ENCODE peak calls at places on chromosomes 6 and 20, in nine cellular contexts. K, Q, U, I, S, D, G, V and B are unnamed samples.

GRCh38 chr20:46207031-46207549 is 89.0 kb downstream of the CD40 start:
- DNase-seq in I (no peak), U (peak; percentile 70), D (no peak), Q (no peak), V (no peak), S (no peak), G (no peak), K (no peak), B (no peak)

GRCh38 chr6:39426057-39426592 is 103.6 kb upstream of the KCNK16 start:
- DNase-seq in V (no peak), U (no peak), S (no peak), D (peak; percentile 33), G (peak; percentile 58), I (no peak), Q (no peak), K (no peak), B (peak; percentile 81)

GRCh38 chr6:40249935-40250334 is 315.7 kb upstream of the MOCS1 start:
- DNase-seq in I (no peak), G (no peak), D (no peak), S (no peak), Q (no peak), U (no peak), K (no peak), V (no peak), B (no peak)

GRCh38 chr6:15824851-15825250 is 162.0 kb upstream of the DTNBP1 start:
- DNase-seq in D (no peak), G (no peak), V (no peak), S (no peak), Q (no peak), U (no peak), K (peak; percentile 65), I (no peak), B (no peak)

GRCh38 chr6:31053873-31054272 is 43.6 kb downstream of the MUC22 start:
- DNase-seq in K (no peak), V (no peak), D (no peak), Q (no peak), G (no peak), S (no peak), I (no peak), U (no peak), B (no peak)

GRCh38 chr6:129592516-129593232 is 117.3 kb downstream of the ARHGAP18 start:
- DNase-seq in V (no peak), D (no peak), S (no peak), I (no peak), U (no peak), K (no peak), G (no peak), Q (no peak), B (peak; percentile 6)

GRCh38 chr20:10474606-10475184 is 39.6 kb downstream of the SLX4IP start:
- DNase-seq in K (no peak), S (no peak), V (no peak), G (no peak), U (no peak), D (no peak), Q (no peak), I (no peak), B (no peak)

GRCh38 chr6:39756582-39756981 is 31.4 kb upstream of the KIF6 start:
- DNase-seq in V (no peak), S (no peak), Q (no peak), D (no peak), K (peak; percentile 39), U (no peak), G (no peak), I (no peak), B (no peak)

GRCh38 chr6:355809-356208 is 35.7 kb upstream of the IRF4 start:
- DNase-seq in K (no peak), Q (no peak), V (no peak), S (no peak), U (no peak), I (no peak), D (no peak), G (no peak), B (no peak)

GRCh38 chr20:63740070-63740500 is 509 bp downstream of the SLC2A4RG start:
- DNase-seq in U (no peak), D (no peak), S (peak; percentile 52), Q (no peak), I (no peak), V (peak; percentile 69), G (no peak), K (no peak), B (peak; percentile 68)

GRCh38 chr6:37289931-37290330 is 32.0 kb upstream of the TMEM217 start:
- DNase-seq in G (no peak), Q (no peak), D (no peak), K (no peak), S (no peak), U (no peak), I (no peak), V (peak; percentile 65), B (no peak)

GRCh38 chr6:1606533-1607235 is 3.0 kb upstream of the FOXC1 start:
- DNase-seq in I (no peak), Q (no peak), D (no peak), U (no peak), S (no peak), V (no peak), G (no peak), K (peak; percentile 18), B (no peak)

GRCh38 chr6:111013144-111013905 is 31.5 kb downstream of the RPF2 start:
- DNase-seq in D (no peak), S (no peak), Q (no peak), I (no peak), K (no peak), U (no peak), V (no peak), G (no peak), B (no peak)

GRCh38 chr6:33962186-33962585 is 158.4 kb upstream of the MLN start:
- DNase-seq in V (no peak), D (no peak), S (no peak), I (no peak), U (no peak), K (peak; percentile 6), G (no peak), Q (no peak), B (peak; percentile 83)

GRCh38 chr6:134240664-134241431 is 77.1 kb downstream of the SGK1 start:
- DNase-seq in S (peak; percentile 53), I (peak; percentile 36), G (no peak), V (peak; percentile 89), Q (peak; percentile 63), U (peak; percentile 73), K (no peak), D (peak; percentile 51), B (peak; percentile 13)

GRCh38 chr6:36914227-36914794 is 28.6 kb downstream of the C6orf89 start:
- DNase-seq in U (peak; percentile 73), I (no peak), D (peak; percentile 86), Q (no peak), K (no peak), S (peak; percentile 77), V (peak; percentile 26), G (no peak), B (peak; percentile 90)

GRCh38 chr20:44019638-44020335 is 105.1 kb downstream of the TOX2 start:
- DNase-seq in Q (no peak), D (no peak), G (no peak), S (no peak), V (peak; percentile 51), K (no peak), I (no peak), U (peak; percentile 53), B (no peak)

DNA sequence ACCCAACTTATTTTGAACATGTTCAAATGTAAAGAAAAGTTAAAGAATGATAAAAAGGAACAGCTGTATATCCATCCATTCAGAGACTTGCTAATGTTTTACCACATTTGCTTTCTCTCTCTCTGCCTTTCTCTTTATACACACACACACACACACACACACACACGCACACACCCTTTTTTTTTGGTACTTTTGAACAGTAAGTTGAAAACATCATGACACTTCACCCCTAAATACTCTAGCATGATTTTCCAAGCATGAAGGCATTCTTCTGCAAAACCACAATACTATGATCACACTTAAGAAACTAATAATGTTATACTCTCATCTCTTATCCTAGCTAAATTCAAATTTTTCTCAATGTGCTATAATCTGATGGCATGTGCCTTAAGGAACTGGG is 192.3 kb downstream of the UTRN start:
- DNase-seq in V (no peak), G (no peak), D (no peak), U (no peak), Q (no peak), K (no peak), I (no peak), S (no peak), B (no peak)
- H3K27ac ChIP-seq in V (no peak overlapping the region), G (no peak overlapping the region), D (no peak overlapping the region), U (no peak overlapping the region), Q (no peak overlapping the region), K (no peak overlapping the region), I (no peak overlapping the region), S (no peak overlapping the region), B (no peak overlapping the region)

GRCh38 chr6:32439139-32439538 is 548 bp upstream of the HLA-DRA start:
- DNase-seq in U (no peak), D (no peak), G (no peak), K (no peak), I (no peak), Q (no peak), S (no peak), V (no peak), B (no peak)
- H3K27ac ChIP-seq in U (peak overlapping the region; percentile 63), D (peak overlapping the region; percentile 10), G (peak overlapping the region; percentile 43), K (no peak overlapping the region), I (peak overlapping the region; percentile 74), Q (no peak overlapping the region), S (peak overlapping the region; percentile 44), V (no peak overlapping the region), B (no peak overlapping the region)

GRCh38 chr6:11614534-11615213 is 77.1 kb downstream of the TMEM170B start:
- DNase-seq in G (no peak), K (no peak), V (no peak), D (no peak), U (no peak), I (no peak), S (no peak), Q (no peak), B (no peak)

GRCh38 chr6:11613858-11614257 is 76.3 kb downstream of the TMEM170B start:
- DNase-seq in K (no peak), I (no peak), U (no peak), Q (no peak), G (no peak), S (no peak), V (no peak), D (no peak), B (peak; percentile 34)

GRCh38 chr6:11615214-11615602 is 77.7 kb downstream of the TMEM170B start:
- DNase-seq in S (no peak), I (no peak), U (no peak), D (no peak), V (no peak), K (no peak), G (no peak), Q (no peak), B (no peak)

GRCh38 chr6:11616200-11616611 is 78.7 kb downstream of the TMEM170B start:
- DNase-seq in V (no peak), Q (no peak), S (no peak), I (no peak), D (no peak), K (no peak), U (no peak), G (no peak), B (no peak)

GRCh38 chr6:11613336-11613735 is 75.8 kb downstream of the TMEM170B start:
- DNase-seq in V (no peak), G (no peak), U (no peak), Q (no peak), D (no peak), I (no peak), S (no peak), K (no peak), B (no peak)
- H3K27ac ChIP-seq in V (no peak overlapping the region), G (no peak overlapping the region), U (no peak overlapping the region), Q (no peak overlapping the region), D (no peak overlapping the region), I (peak overlapping the region; percentile 70), S (no peak overlapping the region), K (no peak overlapping the region), B (no peak overlapping the region)

GRCh38 chr6:138654715-138655634 is 118.6 kb upstream of the CCDC28A start:
- DNase-seq in I (no peak), S (no peak), D (no peak), V (no peak), G (no peak), Q (no peak), U (no peak), K (no peak), B (peak; percentile 60)
- H3K27ac ChIP-seq in I (peak overlapping the region; percentile 65), S (no peak overlapping the region), D (peak overlapping the region; percentile 48), V (no peak overlapping the region), G (no peak overlapping the region), Q (no peak overlapping the region), U (no peak overlapping the region), K (no peak overlapping the region), B (no peak overlapping the region)